ENCODE peak calls at places on chromosome 15, in eight cellular contexts. L is NCI-H446; Z is GM04504; I is WERI-Rb-1; N is nucleus accumbens; G is posterior cingulate gyrus; W is activated T-cell treated with anti-CD3 and anti-CD28 coated beads for 24 hours; B is activated CD4-positive, alpha-beta T cell treated with anti-CD3 and anti-CD28 coated beads, Interleukin-2, amount 50 U/mL, for 1 hour. F is an unnamed sample.

GRCh38 chr15:64762546-64762945 is 12.8 kb downstream of the RBPMS2 start:
- DNase-seq in B (no peak), L (no peak), N (no peak), I (no peak), Z (no peak), W (no peak), G (no peak), F (no peak)

GRCh38 chr15:51756482-51756881 is 5.1 kb downstream of the TMOD2 start:
- DNase-seq in I (no peak), L (no peak), B (no peak), W (no peak), N (no peak), G (no peak), Z (no peak), F (no peak)

GRCh38 chr15:33801954-33802353 is 166.3 kb upstream of the CHRM5 start:
- DNase-seq in B (no peak), G (no peak), W (no peak), I (no peak), Z (no peak), L (no peak), N (no peak), F (no peak)

GRCh38 chr15:48336940-48337339 is 5.7 kb downstream of the DUT start:
- DNase-seq in W (no peak), G (no peak), N (no peak), B (no peak), Z (no peak), I (peak), L (no peak), F (no peak)

GRCh38 chr15:42198516-42198915 is 9.6 kb downstream of the VPS39 start:
- DNase-seq in B (no peak), Z (no peak), L (no peak), N (no peak), W (no peak), I (no peak), G (no peak), F (no peak)

GRCh38 chr15:63456253-63456652 is 48.1 kb upstream of the USP3 start:
- DNase-seq in L (no peak), B (no peak), Z (no peak), I (no peak), W (no peak), G (no peak), N (no peak), F (no peak)

GRCh38 chr15:62648954-62649353 is 393.6 kb upstream of the TPM1 start:
- DNase-seq in W (no peak), G (no peak), B (no peak), Z (no peak), L (no peak), I (peak), N (no peak), F (no peak)

GRCh38 chr15:84812842-84813241 is 4.3 kb upstream of the ALPK3 start:
- DNase-seq in N (no peak), B (no peak), W (no peak), Z (no peak), I (no peak), L (no peak), G (no peak), F (no peak)

GRCh38 chr15:53831907-53832793 is 72.7 kb upstream of the WDR72 start:
- DNase-seq in W (no peak), G (no peak), L (no peak), Z (no peak), B (no peak), I (no peak), N (no peak), F (no peak)

GRCh38 chr15:34606545-34606944 is 23.1 kb upstream of the GOLGA8B start:
- DNase-seq in W (no peak), B (no peak), L (no peak), N (no peak), I (no peak), Z (no peak), G (no peak), F (no peak)

GRCh38 chr15:26294062-26294689 is 431.0 kb upstream of the ATP10A start:
- DNase-seq in W (no peak), L (no peak), Z (no peak), I (peak), N (peak), G (peak), B (no peak), F (no peak)

GRCh38 chr15:67809441-67809840 is 15.9 kb upstream of the SKOR1 start:
- DNase-seq in Z (no peak), I (no peak), N (no peak), W (no peak), B (no peak), G (no peak), L (no peak), F (no peak)

GRCh38 chr15:33201376-33202189 is 7.1 kb upstream of the FMN1 start:
- DNase-seq in W (peak), L (no peak), G (peak), N (peak), I (peak), B (peak), Z (no peak), F (no peak)

GRCh38 chr15:67197364-67197695 is 57.1 kb downstream of the AAGAB start:
- DNase-seq in B (no peak), N (no peak), L (no peak), I (no peak), G (no peak), Z (no peak), W (no peak), F (no peak)

GRCh38 chr15:89341316-89342005 is 6.8 kb upstream of the POLG start:
- DNase-seq in W (no peak), Z (no peak), I (no peak), G (no peak), B (no peak), L (no peak), N (no peak), F (no peak)